ENCODE peak calls at places on chromosomes 6 and 20, in seven cellular contexts. O is pancreas, L is MM.1S, Y is tibial artery, Q is lower leg skin, U is GM12878, P is HepG2. G is an unnamed sample.

GRCh38 chr6:15677822-15678221 is 15.0 kb upstream of the DTNBP1 start:
- DNase-seq in O (no peak), L (no peak), Y (no peak), Q (no peak), U (no peak), P (no peak), G (no peak)

GRCh38 chr6:32166411-32167061 is 2.1 kb downstream of the EGFL8 start:
- DNase-seq in O (no peak), L (no peak), Y (no peak), Q (no peak), U (no peak), P (no peak), G (peak)

GRCh38 chr6:35302604-35303218 is 5.1 kb downstream of the DEF6 start:
- DNase-seq in O (no peak), L (peak), Y (peak), Q (peak), U (peak), P (no peak), G (peak)

GRCh38 chr6:89940225-89941027 is 46.2 kb downstream of the GJA10 start:
- DNase-seq in O (peak), L (peak), Y (peak), Q (no peak), U (peak), P (peak), G (peak)

GRCh38 chr6:146997062-146997461 is 207.2 kb upstream of the STXBP5 start:
- DNase-seq in O (no peak), L (no peak), Y (no peak), Q (no peak), U (no peak), P (no peak), G (no peak)

GRCh38 chr20:51497542-51498467 is 44.7 kb downstream of the NFATC2 start:
- DNase-seq in O (no peak), L (no peak), Y (peak), Q (peak), U (peak), P (no peak), G (peak)

GRCh38 chr6:30686908-30687658 is 638 bp upstream of the PPP1R18 start:
- DNase-seq in O (peak), L (peak), Y (peak), Q (peak), U (peak), P (peak), G (peak)

GRCh38 chr6:90403489-90404381 is 107.1 kb upstream of the BACH2 start:
- DNase-seq in O (no peak), L (no peak), Y (no peak), Q (no peak), U (no peak), P (peak), G (no peak)

GRCh38 chr6:110067837-110068591 is 89.9 kb downstream of the GPR6 start:
- DNase-seq in O (no peak), L (no peak), Y (no peak), Q (no peak), U (no peak), P (no peak), G (no peak)

GRCh38 chr6:3665608-3666007 is 85.9 kb downstream of the PXDC1 start:
- DNase-seq in O (no peak), L (no peak), Y (no peak), Q (no peak), U (no peak), P (no peak), G (no peak)

GRCh38 chr6:112231609-112232060 is 22.7 kb downstream of the LAMA4 start:
- DNase-seq in O (no peak), L (no peak), Y (no peak), Q (no peak), U (no peak), P (no peak), G (no peak)

GRCh38 chr6:168756009-168756634 is 315.1 kb downstream of the SMOC2 start:
- DNase-seq in O (no peak), L (no peak), Y (no peak), Q (no peak), U (no peak), P (no peak), G (no peak)

GRCh38 chr6:14092861-14093789 is 24.4 kb upstream of the CD83 start:
- DNase-seq in O (no peak), L (no peak), Y (peak), Q (no peak), U (no peak), P (no peak), G (no peak)

GRCh38 chr6:84763397-84764331 is 734 bp downstream of the TBX18 start:
- DNase-seq in O (no peak), L (no peak), Y (peak), Q (peak), U (no peak), P (no peak), G (no peak)

GRCh38 chr6:10793695-10794094 is 44.6 kb downstream of the MAK start:
- DNase-seq in O (no peak), L (no peak), Y (no peak), Q (no peak), U (no peak), P (no peak), G (no peak)

GRCh38 chr20:4507288-4507719 is 214.4 kb upstream of the PRND start:
- DNase-seq in O (no peak), L (no peak), Y (no peak), Q (no peak), U (no peak), P (no peak), G (no peak)

GRCh38 chr20:50569864-50570836 is 60.0 kb downstream of the PTPN1 start:
- DNase-seq in O (no peak), L (peak), Y (no peak), Q (no peak), U (peak), P (peak), G (peak)

GRCh38 chr20:45305262-45305661 is 1.4 kb upstream of the RBPJL start:
- DNase-seq in O (peak), L (no peak), Y (no peak), Q (no peak), U (no peak), P (no peak), G (no peak)

GRCh38 chr6:44737349-44737748 is 349.8 kb downstream of the CDC5L start:
- DNase-seq in O (no peak), L (no peak), Y (no peak), Q (no peak), U (no peak), P (no peak), G (no peak)

DNA sequence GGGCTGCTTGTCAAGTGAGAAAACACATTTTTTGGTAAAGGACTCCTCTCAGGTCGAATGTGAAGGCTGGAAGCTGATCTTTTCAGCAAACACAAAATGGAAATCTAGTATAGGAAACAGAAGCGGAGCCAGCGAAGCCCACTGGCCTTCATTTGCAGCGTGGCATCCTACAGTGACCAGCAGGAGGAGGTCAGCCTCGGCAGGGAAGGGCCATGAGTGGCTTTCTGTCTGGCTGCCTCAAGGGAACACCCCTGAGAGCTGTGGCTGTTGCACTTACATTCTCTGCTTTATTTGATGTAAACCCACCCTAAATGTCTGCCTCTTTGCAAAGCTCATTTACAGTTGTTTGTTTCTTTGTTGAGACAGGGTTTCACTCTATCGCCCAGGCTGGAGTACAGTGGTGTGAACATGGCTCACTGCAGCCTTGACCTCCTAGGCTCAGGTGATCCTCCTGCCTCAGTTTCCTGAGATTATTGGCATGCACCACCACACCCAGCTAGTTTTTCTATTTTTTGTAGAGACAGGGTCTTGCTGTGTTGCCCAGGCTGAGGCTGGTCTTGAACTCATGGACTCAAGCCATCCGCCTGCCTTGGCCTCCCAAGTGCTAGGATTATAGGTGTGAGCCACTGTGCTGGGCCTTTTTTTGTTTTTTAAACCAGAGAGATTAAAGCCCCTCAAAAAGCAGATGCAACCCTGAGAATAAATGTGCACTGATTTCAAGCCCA is 322.0 kb upstream of the SOX4 start:
- DNase-seq in O (no peak), L (no peak), Y (no peak), Q (no peak), U (no peak), P (peak), G (no peak)
- TF ChIP-seq CTCF in O (no peak), L (no peak), Y (no peak), Q (no peak), U (no peak), P (peak), G (no peak)

DNA sequence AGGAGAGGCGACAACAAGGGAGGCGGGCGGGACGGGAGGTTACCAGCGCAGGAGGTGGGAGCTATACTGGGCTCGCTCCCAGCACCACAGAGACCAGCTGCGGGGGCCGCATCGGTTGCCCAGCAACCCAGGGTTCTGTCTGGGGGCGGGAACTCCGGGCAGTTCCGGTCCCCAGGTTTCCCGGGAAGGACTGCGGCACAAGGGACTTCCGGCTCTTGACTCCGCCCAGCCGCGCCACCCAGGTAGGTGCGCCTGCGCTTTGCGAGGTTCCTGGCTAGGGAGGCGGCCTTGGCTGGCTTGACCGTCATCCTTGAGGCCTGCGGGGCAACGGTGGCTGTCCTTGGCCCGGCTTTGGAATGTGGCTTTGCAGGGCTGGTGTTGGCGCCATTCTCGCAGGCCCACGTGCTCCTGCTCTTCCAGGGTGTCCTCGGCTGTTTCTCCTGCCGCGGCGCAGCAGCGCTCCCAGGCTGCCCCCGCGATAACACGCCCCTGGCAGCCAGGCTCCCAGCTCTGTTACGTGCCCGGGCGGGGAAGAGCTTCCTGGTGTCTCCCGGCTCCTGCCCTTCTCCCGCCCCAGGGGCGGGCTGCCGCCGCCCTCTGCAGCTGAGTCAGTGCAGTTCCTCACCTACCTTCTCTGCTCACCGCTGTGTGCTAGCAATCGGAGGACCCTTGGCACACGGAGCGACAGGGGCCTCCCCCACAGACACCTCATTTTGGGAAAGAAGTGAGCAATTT is at the start of gene RSPH3:
- DNase-seq in O (peak), L (peak), Y (peak), Q (peak), U (peak), P (peak), G (peak)
- TF ChIP-seq CTCF in O (no peak), L (no peak), Y (no peak), Q (no peak), U (peak), P (peak), G (no peak)

GRCh38 chr20:46893877-46894578 is 615 bp upstream of the EYA2 start:
- DNase-seq in O (no peak), L (no peak), Y (no peak), Q (no peak), U (no peak), P (no peak), G (no peak)

GRCh38 chr20:46894579-46894958 is at the start of gene EYA2:
- DNase-seq in O (no peak), L (no peak), Y (no peak), Q (no peak), U (no peak), P (no peak), G (no peak)

GRCh38 chr20:46890682-46891081 is 4.0 kb upstream of the EYA2 start:
- DNase-seq in O (no peak), L (no peak), Y (no peak), Q (no peak), U (no peak), P (no peak), G (no peak)

GRCh38 chr20:46894971-46895905 is 595 bp downstream of the EYA2 start:
- DNase-seq in O (no peak), L (no peak), Y (peak), Q (peak), U (no peak), P (no peak), G (no peak)

GRCh38 chr20:46893051-46893450 is 1.6 kb upstream of the EYA2 start:
- DNase-seq in O (no peak), L (no peak), Y (no peak), Q (no peak), U (no peak), P (no peak), G (no peak)
- TF ChIP-seq CTCF in O (no peak), L (no peak), Y (no peak), Q (no peak), U (no peak), P (no peak), G (no peak)

GRCh38 chr6:29017428-29017802 is 12.3 kb upstream of the ZNF311 start:
- DNase-seq in O (no peak), L (no peak), Y (no peak), Q (no peak), U (no peak), P (no peak), G (no peak)
- TF ChIP-seq CTCF in O (no peak), L (no peak), Y (no peak), Q (no peak), U (no peak), P (no peak), G (no peak)

GRCh38 chr20:17960927-17961599 is 7.5 kb downstream of the SNX5 start:
- DNase-seq in O (no peak), L (no peak), Y (no peak), Q (no peak), U (no peak), P (peak), G (no peak)

GRCh38 chr20:17959257-17959627 is 9.4 kb downstream of the SNX5 start:
- DNase-seq in O (no peak), L (no peak), Y (no peak), Q (no peak), U (no peak), P (no peak), G (no peak)

GRCh38 chr20:17956099-17956685 is 12.4 kb downstream of the SNX5 start:
- DNase-seq in O (no peak), L (no peak), Y (no peak), Q (no peak), U (no peak), P (no peak), G (no peak)

GRCh38 chr20:17957505-17958325 is 10.9 kb downstream of the SNX5 start:
- DNase-seq in O (no peak), L (no peak), Y (no peak), Q (no peak), U (no peak), P (no peak), G (no peak)

DNA sequence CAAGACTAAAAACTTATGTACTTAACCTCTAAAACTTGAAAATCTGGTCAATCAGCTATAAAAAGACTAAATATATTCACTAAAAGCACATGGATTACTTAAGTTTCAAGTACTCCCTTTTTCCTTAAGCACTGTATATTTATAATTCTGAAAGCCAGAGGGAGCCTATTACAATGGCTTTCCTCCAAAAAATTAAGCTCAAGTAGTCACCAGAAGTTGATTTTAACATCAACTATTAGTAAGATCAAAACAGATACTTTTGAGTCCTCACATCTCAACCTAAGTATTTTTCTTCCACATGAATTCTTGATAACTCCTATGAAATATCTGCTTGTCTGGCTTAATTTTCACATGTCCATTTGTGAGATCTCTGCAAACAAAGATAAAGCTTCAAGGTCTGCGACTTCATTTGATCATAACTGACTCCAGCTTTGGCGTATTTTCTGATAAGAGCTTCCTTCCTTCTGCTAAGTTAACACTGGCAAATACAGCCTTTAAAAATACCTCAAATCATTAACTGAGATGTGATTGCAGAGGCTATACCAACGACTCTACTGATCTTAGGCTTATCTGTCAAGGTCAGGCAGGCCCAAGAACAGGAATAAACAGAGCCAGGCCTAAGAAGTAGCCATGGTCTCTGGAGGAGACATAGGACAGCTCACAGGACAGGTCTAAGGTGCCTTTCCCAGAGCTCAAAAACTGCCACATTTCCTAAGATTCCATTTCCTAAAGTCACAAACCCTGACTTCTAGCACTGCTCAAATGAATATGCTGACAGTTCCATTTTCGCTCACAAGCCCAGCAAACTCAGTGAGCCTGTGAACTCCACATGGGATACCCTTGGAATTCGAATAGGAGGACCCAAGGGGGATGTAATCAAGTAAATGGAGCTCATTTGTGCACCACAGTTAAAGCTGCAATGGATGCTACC is 10.0 kb downstream of the SNX5 start:
- DNase-seq in O (no peak), L (no peak), Y (no peak), Q (no peak), U (no peak), P (peak), G (no peak)
- TF ChIP-seq CTCF in O (no peak), L (no peak), Y (peak), Q (no peak), U (no peak), P (no peak), G (no peak)

GRCh38 chr6:129667621-129668020 is 42.4 kb downstream of the ARHGAP18 start:
- DNase-seq in O (peak), L (no peak), Y (no peak), Q (no peak), U (no peak), P (no peak), G (no peak)

GRCh38 chr6:129665555-129665954 is 44.4 kb downstream of the ARHGAP18 start:
- DNase-seq in O (no peak), L (no peak), Y (no peak), Q (no peak), U (no peak), P (no peak), G (no peak)

GRCh38 chr6:129670634-129671033 is 39.3 kb downstream of the ARHGAP18 start:
- DNase-seq in O (no peak), L (no peak), Y (no peak), Q (no peak), U (no peak), P (no peak), G (no peak)

GRCh38 chr6:129663531-129663930 is 46.4 kb downstream of the ARHGAP18 start:
- DNase-seq in O (no peak), L (no peak), Y (no peak), Q (no peak), U (no peak), P (no peak), G (no peak)

DNA sequence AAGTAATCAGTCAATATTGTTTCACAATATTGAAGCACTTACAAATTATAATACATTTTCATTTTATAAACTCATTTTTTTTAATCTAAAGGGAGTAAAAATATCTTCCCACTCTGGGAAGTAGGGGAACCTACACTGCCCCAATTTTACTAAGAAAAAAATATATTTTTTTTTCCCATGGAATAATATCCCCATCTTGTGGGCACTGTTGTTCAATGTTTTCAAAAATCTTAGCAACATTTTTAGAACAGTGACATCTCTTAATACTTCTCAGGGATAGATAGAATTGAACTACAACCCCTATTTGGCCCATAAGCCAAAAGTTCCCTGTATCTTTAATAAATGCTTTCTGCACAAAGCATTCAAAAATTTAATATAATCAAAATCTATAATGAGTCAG is 42.9 kb downstream of the ARHGAP18 start:
- DNase-seq in O (no peak), L (no peak), Y (no peak), Q (no peak), U (no peak), P (no peak), G (no peak)
- TF ChIP-seq CTCF in O (no peak), L (no peak), Y (no peak), Q (no peak), U (no peak), P (no peak), G (no peak)

GRCh38 chr6:83378621-83379388 is 52.0 kb downstream of the ME1 start:
- DNase-seq in O (no peak), L (no peak), Y (no peak), Q (no peak), U (no peak), P (no peak), G (no peak)
- TF ChIP-seq CTCF in O (no peak), L (no peak), Y (no peak), Q (no peak), U (no peak), P (no peak), G (no peak)

GRCh38 chr20:62822788-62823651 is 6.2 kb downstream of the COL9A3 start:
- DNase-seq in O (no peak), L (peak), Y (no peak), Q (no peak), U (no peak), P (peak), G (peak)
- TF ChIP-seq CTCF in O (no peak), L (peak), Y (no peak), Q (no peak), U (peak), P (peak), G (peak)